ENCODE peak calls at places on chromosome X, in eight cellular contexts. P is right lobe of liver, U is HCT116, B is esophagus muscularis mucosa, O is stomach, A is adrenal gland, I is spleen, T is body of pancreas. F is an unnamed sample.

GRCh38 chrX:103678199-103678993 is 8.1 kb downstream of the MORF4L2 start:
- DNase-seq in T (no peak), B (no peak), A (no peak), I (no peak), O (no peak), U (no peak), P (no peak), F (no peak)

GRCh38 chrX:10900585-10901289 is 210.4 kb upstream of the HCCS start:
- DNase-seq in A (no peak), U (no peak), P (no peak), T (no peak), I (no peak), O (no peak), B (no peak), F (no peak)

GRCh38 chrX:41022579-41022978 is 62.7 kb upstream of the USP9X start:
- DNase-seq in U (peak), I (no peak), B (no peak), A (no peak), P (no peak), T (no peak), O (no peak), F (no peak)

GRCh38 chrX:14496674-14497073 is 32.7 kb upstream of the GLRA2 start:
- DNase-seq in T (no peak), O (no peak), A (no peak), P (no peak), U (no peak), I (no peak), B (no peak), F (no peak)

GRCh38 chrX:12447448-12448154 is 309.3 kb downstream of the FRMPD4 start:
- DNase-seq in O (no peak), B (no peak), T (no peak), A (no peak), I (no peak), P (no peak), U (no peak), F (no peak)

GRCh38 chrX:102516314-102516936 is at the start of gene TMSB15A:
- DNase-seq in T (peak), U (no peak), I (peak), O (peak), A (peak), P (peak), B (peak), F (peak)

GRCh38 chrX:35622021-35622420 is 176.1 kb upstream of the MAGEB16 start:
- DNase-seq in B (no peak), A (no peak), T (no peak), I (no peak), U (no peak), O (no peak), P (no peak), F (no peak)

GRCh38 chrX:37405954-37406353 is 56.8 kb downstream of the PRRG1 start:
- DNase-seq in U (no peak), A (no peak), O (no peak), T (no peak), P (no peak), I (no peak), B (no peak), F (no peak)

GRCh38 chrX:154459843-154460242 is 1.8 kb downstream of the PLXNA3 start:
- DNase-seq in P (no peak), I (no peak), A (no peak), B (no peak), O (no peak), U (no peak), T (no peak), F (peak)

GRCh38 chrX:13109811-13110210 is 65.4 kb upstream of the FAM9C start:
- DNase-seq in U (no peak), T (no peak), I (no peak), B (no peak), P (no peak), A (no peak), O (no peak), F (peak)

GRCh38 chrX:47502591-47503222 is 19.7 kb upstream of the ZNF41 start:
- DNase-seq in I (no peak), T (no peak), A (no peak), P (no peak), U (no peak), B (no peak), O (no peak), F (no peak)

GRCh38 chrX:39576081-39576701 is 521.6 kb downstream of the BCOR start:
- DNase-seq in U (no peak), P (no peak), I (no peak), T (no peak), A (no peak), B (no peak), O (no peak), F (no peak)

GRCh38 chrX:10619311-10620015 is 922 bp downstream of the MID1 start:
- DNase-seq in B (no peak), O (no peak), U (no peak), A (peak), T (no peak), P (no peak), I (no peak), F (no peak)

GRCh38 chrX:16712116-16712824 is at the start of gene CTPS2:
- DNase-seq in B (no peak), I (peak), P (peak), T (peak), A (peak), U (no peak), O (peak), F (peak)

GRCh38 chrX:15600071-15600470 is 689 bp downstream of the ACE2 start:
- DNase-seq in U (no peak), O (no peak), B (no peak), I (no peak), T (no peak), A (no peak), P (no peak), F (no peak)

GRCh38 chrX:53445977-53446376 is 11.8 kb upstream of the HSD17B10 start:
- DNase-seq in T (peak), P (peak), B (no peak), A (peak), O (peak), I (no peak), U (no peak), F (peak)

GRCh38 chrX:23667239-23668177 is at the start of gene PRDX4:
- DNase-seq in O (peak), U (peak), I (peak), B (peak), T (peak), A (peak), P (peak), F (peak)
- TF ChIP-seq POLR2A in O (no peak), U (peak), I (no peak), B (peak), T (peak), A (no peak), P (peak), F (peak)

GRCh38 chrX:64205735-64206491 is 405 bp upstream of the AMER1 start:
- DNase-seq in I (peak), O (peak), U (peak), A (peak), T (peak), B (peak), P (peak), F (peak)
- TF ChIP-seq POLR2A in I (no peak), O (no peak), U (peak), A (peak), T (peak), B (peak), P (peak), F (peak)

GRCh38 chrX:119606508-119607389 is 525 bp upstream of the NKRF start:
- DNase-seq in A (no peak), I (no peak), P (no peak), U (peak), T (no peak), B (no peak), O (no peak), F (no peak)
- TF ChIP-seq POLR2A in A (no peak), I (no peak), P (peak), U (no peak), T (peak), B (no peak), O (no peak), F (peak)

GRCh38 chrX:132023117-132023895 is at the start of gene STK26:
- DNase-seq in U (peak), B (no peak), O (peak), T (peak), I (peak), P (peak), A (peak), F (peak)

GRCh38 chrX:132025085-132025484 is 2.0 kb downstream of the STK26 start:
- DNase-seq in B (no peak), I (no peak), T (no peak), O (no peak), A (no peak), U (no peak), P (no peak), F (peak)

GRCh38 chrX:132022115-132022862 is 813 bp upstream of the STK26 start:
- DNase-seq in O (no peak), U (no peak), T (no peak), I (no peak), A (no peak), P (no peak), B (no peak), F (peak)

GRCh38 chrX:132022863-132023116 is 312 bp upstream of the STK26 start:
- DNase-seq in O (no peak), A (no peak), I (no peak), U (no peak), P (no peak), T (no peak), B (no peak), F (no peak)

DNA sequence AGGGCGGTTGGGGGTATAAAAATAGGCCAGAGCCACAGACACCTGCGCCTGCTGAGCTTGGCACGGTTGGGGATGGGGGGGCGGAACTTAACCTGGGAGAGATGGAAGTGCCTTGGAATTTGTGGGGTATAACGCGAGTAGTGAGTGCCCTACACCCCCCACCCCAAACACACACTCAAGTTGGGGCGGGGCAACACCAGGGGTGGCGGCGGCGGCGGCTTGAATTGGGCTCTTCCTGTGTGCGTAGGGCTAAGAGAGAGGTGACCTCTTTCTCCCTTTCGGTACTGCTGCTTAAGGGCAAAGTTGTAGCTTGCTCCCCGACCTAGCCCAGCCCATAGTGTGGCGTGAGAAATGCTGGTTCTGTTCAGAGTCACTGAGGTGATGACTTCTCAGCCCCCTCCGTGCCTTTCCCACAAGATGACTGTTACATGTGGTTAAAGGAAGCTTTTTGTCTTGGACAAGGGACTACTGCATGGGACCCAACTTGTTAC is 839 bp downstream of the STK26 start:
- DNase-seq in T (no peak), B (no peak), O (no peak), P (no peak), A (no peak), I (peak), U (no peak), F (peak)
- TF ChIP-seq POLR2A in T (no peak), B (no peak), O (no peak), P (no peak), A (no peak), I (no peak), U (no peak), F (no peak)

GRCh38 chrX:129979207-129979920 is 3.1 kb upstream of the BCORL1 start:
- DNase-seq in B (no peak), I (peak), U (no peak), T (no peak), P (no peak), O (no peak), A (no peak), F (no peak)

GRCh38 chrX:129981207-129981553 is 1.3 kb upstream of the BCORL1 start:
- DNase-seq in P (no peak), I (no peak), U (no peak), A (no peak), O (no peak), B (no peak), T (no peak), F (peak)

GRCh38 chrX:129980043-129980442 is 2.4 kb upstream of the BCORL1 start:
- DNase-seq in A (peak), U (no peak), O (peak), P (peak), I (peak), T (peak), B (no peak), F (no peak)

GRCh38 chrX:129981752-129982299 is 609 bp upstream of the BCORL1 start:
- DNase-seq in P (peak), B (no peak), T (no peak), I (no peak), U (no peak), A (no peak), O (no peak), F (no peak)

GRCh38 chrX:129980540-129981206 is 1.8 kb upstream of the BCORL1 start:
- DNase-seq in O (peak), B (no peak), T (peak), U (no peak), I (peak), P (peak), A (peak), F (peak)
- TF ChIP-seq POLR2A in O (no peak), B (no peak), T (peak), U (no peak), I (no peak), P (peak), A (no peak), F (no peak)

DNA sequence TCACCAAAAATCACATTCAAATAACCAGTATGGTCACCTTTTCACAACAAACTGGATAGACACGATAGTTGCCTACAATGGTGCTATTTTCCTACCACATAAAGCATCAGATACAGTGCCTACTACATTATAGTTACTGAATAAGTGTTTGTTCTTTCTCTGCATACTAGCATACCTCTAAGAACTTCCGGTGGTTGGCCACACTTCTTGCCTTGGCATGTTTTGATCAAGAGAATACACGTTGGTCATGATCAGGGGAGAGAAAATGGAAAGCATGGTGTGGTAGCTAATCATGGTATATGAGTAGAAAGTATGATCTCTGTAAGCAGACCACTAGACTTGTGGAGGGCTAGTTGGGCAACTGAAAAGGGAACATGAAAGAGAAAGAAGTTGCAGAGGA is 322.8 kb upstream of the DIAPH2 start:
- DNase-seq in A (no peak), O (no peak), U (no peak), I (no peak), P (no peak), B (no peak), T (no peak), F (no peak)
- TF ChIP-seq POLR2A in A (no peak), O (no peak), U (no peak), I (no peak), P (no peak), B (no peak), T (no peak), F (no peak)

DNA sequence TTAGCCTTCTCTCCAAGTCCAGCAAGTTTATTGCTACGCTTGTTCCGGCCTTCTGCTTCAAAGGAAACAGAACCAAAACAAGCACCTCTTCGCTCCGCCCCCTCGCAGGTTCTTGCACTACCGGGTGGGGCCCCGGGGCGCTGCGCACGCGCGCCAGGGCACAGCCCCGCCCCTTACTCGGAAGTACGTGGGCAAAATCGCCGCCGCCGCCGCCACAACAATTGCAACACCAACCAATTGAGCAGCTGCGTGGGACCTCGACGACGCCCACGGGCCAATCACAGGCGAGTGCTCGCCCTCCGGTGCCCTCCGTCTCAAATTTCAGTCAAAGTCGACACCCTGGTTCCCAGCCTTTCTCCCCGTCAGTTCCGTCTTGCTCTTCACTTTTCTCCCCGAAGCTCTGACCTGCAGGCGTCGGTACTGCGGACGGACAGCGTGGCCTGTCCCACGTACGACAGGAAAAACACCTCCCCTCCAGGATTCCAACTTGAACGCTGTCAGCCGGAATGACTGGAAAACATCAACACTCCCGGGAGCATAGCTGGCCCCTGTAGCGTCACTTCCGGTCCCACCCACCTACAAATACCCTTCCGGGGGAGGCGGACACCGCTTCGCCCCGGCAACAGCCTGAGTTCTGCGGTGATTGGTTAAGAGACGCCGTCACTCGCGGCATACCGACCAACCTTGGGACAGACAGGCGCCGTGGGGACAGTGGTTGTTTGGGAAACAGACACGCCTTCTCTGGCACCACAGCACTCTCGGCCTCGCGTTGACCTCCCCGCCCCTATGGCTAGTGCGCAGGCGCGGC is 624 bp upstream of the OTUD5 start:
- DNase-seq in T (peak), U (peak), P (peak), I (peak), A (peak), B (peak), O (peak), F (peak)
- TF ChIP-seq POLR2A in T (peak), U (no peak), P (peak), I (no peak), A (peak), B (peak), O (no peak), F (peak)